ENCODE peak calls at places on chromosome X, in four cellular contexts. C is right atrium auricular region, K is body of pancreas, Y is AG04450. T is an unnamed sample.

GRCh38 chrX:150936556-150936955 is 38.1 kb upstream of the CD99L2 start:
- DNase-seq in Y (no peak), C (no peak), K (no peak), T (no peak)

GRCh38 chrX:5380426-5380825 is 848.2 kb downstream of the NLGN4X start:
- DNase-seq in K (no peak), Y (no peak), C (no peak), T (no peak)

GRCh38 chrX:147779173-147779572 is 132.5 kb upstream of the FMR1 start:
- DNase-seq in C (no peak), Y (no peak), K (no peak), T (no peak)

GRCh38 chrX:94524867-94525266 is 850.9 kb downstream of the FAM133A start:
- DNase-seq in C (no peak), K (no peak), Y (no peak), T (no peak)

GRCh38 chrX:111646515-111646914 is 34.5 kb upstream of the ALG13 start:
- DNase-seq in K (no peak), C (no peak), Y (no peak), T (no peak)

GRCh38 chrX:148536961-148537360 is 36.5 kb downstream of the AFF2 start:
- DNase-seq in C (no peak), Y (no peak), K (no peak), T (no peak)

GRCh38 chrX:2689773-2690666 is 1.1 kb upstream of the CD99 start:
- DNase-seq in Y (no peak), C (no peak), K (peak), T (no peak)

GRCh38 chrX:37287741-37288424 is 61.3 kb upstream of the PRRG1 start:
- DNase-seq in K (no peak), C (no peak), Y (no peak), T (no peak)

GRCh38 chrX:51891821-51892551 is 1.4 kb upstream of the MAGED1 start:
- DNase-seq in C (peak), K (peak), Y (peak), T (no peak)

GRCh38 chrX:12672362-12673106 is 118.7 kb upstream of the PRPS2 start:
- DNase-seq in Y (no peak), C (no peak), K (no peak), T (no peak)

GRCh38 chrX:150150081-150150779 is 211.9 kb upstream of the EOLA2 start:
- DNase-seq in C (no peak), K (no peak), Y (no peak), T (no peak)

GRCh38 chrX:17656556-17656955 is 80.7 kb upstream of the SCML1 start:
- DNase-seq in C (no peak), Y (no peak), K (no peak), T (no peak)

GRCh38 chrX:95058815-95059214 is 1384.8 kb downstream of the FAM133A start:
- DNase-seq in K (no peak), C (no peak), Y (peak), T (no peak)

GRCh38 chrX:31222946-31223345 is 151.1 kb upstream of the FTHL17 start:
- DNase-seq in Y (no peak), C (no peak), K (no peak), T (no peak)

GRCh38 chrX:319579-320125 is 1.1 kb upstream of the GTPBP6 start:
- DNase-seq in C (no peak), Y (no peak), K (peak), T (no peak)

GRCh38 chrX:150087612-150088011 is 149.3 kb upstream of the EOLA2 start:
- DNase-seq in K (no peak), C (no peak), Y (no peak), T (no peak)

GRCh38 chrX:63275127-63275526 is 76.0 kb downstream of the SPIN4 start:
- DNase-seq in Y (no peak), C (no peak), K (peak), T (no peak)
- TF ChIP-seq CTCF in Y (peak), C (no peak), K (peak), T (peak)

GRCh38 chrX:140505421-140506337 is 810 bp upstream of the SOX3 start:
- DNase-seq in C (no peak), K (no peak), Y (no peak), T (no peak)

GRCh38 chrX:140509468-140510305 is 4.8 kb upstream of the SOX3 start:
- DNase-seq in C (no peak), K (no peak), Y (no peak), T (no peak)

GRCh38 chrX:140508958-140509357 is 4.1 kb upstream of the SOX3 start:
- DNase-seq in K (no peak), C (no peak), Y (no peak), T (no peak)

GRCh38 chrX:140507223-140507981 is 2.5 kb upstream of the SOX3 start:
- DNase-seq in Y (no peak), K (no peak), C (no peak), T (no peak)

DNA sequence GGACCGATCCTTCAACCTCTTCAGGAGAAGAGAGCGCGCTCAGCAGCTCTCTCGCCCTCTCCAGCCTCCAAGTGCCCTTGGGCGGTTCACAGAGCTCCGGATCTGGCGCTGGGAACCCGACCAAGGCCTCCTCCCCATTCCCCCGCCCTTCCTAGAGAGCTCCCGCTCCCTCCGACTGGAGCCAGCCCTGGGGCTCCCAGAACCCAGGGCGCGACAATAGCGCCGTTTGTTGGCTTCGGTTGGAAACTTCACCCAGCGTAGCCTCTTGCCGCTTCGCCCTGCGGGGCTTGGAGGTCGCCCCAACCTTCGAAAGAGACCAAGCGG is 3.1 kb upstream of the SOX3 start:
- DNase-seq in C (no peak), K (no peak), Y (no peak), T (no peak)
- TF ChIP-seq CTCF in C (no peak), K (no peak), Y (no peak), T (no peak)

GRCh38 chrX:115894087-115894486 is 276.5 kb upstream of the AGTR2 start:
- DNase-seq in Y (no peak), K (no peak), C (peak), T (no peak)
- TF ChIP-seq CTCF in Y (no peak), K (no peak), C (no peak), T (no peak)

GRCh38 chrX:40299028-40299479 is 201.3 kb upstream of the BCOR start:
- DNase-seq in C (no peak), K (no peak), Y (no peak), T (no peak)
- TF ChIP-seq CTCF in C (no peak), K (no peak), Y (peak), T (peak)

DNA sequence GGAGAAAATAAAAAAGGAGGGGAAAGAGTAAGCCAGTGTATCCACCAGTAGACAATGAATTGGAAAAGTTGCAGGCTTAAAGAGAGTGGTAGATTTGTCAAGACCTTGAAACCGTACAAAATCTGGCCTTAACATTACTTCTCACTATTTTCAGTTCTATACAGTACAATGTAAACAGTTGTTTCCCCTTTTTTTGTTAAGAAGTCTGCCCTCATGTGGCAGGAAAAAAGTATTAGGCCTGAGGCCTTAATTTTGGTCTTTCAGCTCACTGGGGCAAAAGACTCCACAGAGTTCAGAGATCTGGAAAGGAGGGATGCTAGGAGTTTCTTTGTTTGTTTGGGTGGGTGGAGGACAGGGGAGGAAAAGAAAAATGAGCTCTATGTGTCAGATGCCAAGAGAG is 92.8 kb upstream of the CCDC160 start:
- DNase-seq in K (no peak), C (no peak), Y (no peak), T (no peak)
- TF ChIP-seq CTCF in K (peak), C (no peak), Y (peak), T (peak)

DNA sequence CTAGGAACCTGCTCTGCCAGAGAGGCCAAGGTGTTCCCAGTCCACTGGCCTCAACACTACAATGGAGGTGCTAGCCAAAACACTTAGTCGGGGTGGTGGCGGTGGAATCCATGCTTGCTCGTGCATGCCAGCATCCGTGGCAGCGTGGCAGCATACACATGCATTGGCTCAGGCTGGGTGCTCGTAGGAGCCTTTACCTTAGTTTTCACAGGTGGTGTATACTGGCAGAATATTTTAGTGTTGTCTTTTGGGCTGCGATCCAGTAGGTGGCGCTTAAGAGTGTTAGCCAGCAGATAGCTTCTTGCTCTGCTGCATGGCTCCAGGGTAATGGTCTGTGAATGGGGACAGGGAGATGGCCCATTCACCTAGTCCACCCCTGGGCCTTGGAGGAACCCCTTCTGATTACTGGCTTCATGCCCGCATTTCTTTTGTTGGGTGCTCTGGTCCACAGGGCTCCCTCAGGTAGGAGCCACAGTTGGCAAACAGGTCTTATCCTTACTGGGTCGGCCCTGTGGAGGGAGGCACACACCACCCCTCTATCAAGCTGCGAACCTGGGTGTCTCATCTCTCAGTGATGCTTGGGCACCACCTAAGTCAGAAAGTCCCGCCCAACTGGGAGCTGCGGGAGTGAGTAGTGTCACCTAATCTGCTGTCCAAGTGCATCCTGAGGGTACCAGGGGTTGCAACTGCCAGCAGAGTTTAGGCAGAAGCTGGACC is 40.0 kb downstream of the RIPPLY1 start:
- DNase-seq in Y (no peak), C (no peak), K (peak), T (no peak)
- TF ChIP-seq CTCF in Y (peak), C (no peak), K (no peak), T (peak)

GRCh38 chrX:134718329-134719317 is 60.4 kb upstream of the PLAC1 start:
- DNase-seq in C (no peak), K (peak), Y (peak), T (no peak)
- TF ChIP-seq CTCF in C (no peak), K (no peak), Y (peak), T (no peak)

GRCh38 chrX:128460835-128461234 is 408.6 kb upstream of the ACTRT1 start:
- DNase-seq in C (no peak), K (no peak), Y (no peak), T (no peak)
- TF ChIP-seq CTCF in C (no peak), K (no peak), Y (no peak), T (peak)

GRCh38 chrX:55450259-55450658 is 1.7 kb upstream of the MAGEH1 start:
- DNase-seq in K (no peak), C (no peak), Y (no peak), T (no peak)
- TF ChIP-seq CTCF in K (peak), C (no peak), Y (peak), T (no peak)

T was measured in D721Med.